ENCODE peak calls at places on chromosomes 2 and 18, in seven cellular contexts. N is transverse colon, A is spleen, U is mammary epithelial cell, C is AG10803, J is upper lobe of right lung, Y is heart left ventricle. O is an unnamed sample.
A peak's percentile ranks its signal among the peaks of the same experiment; 100 is the strongest.

GRCh38 chr2:98772531-98772930 is 41.6 kb upstream of the MGAT4A start:
- DNase-seq in N (no peak), A (no peak), U (no peak), C (peak; percentile 15), J (no peak), Y (no peak), O (no peak)

GRCh38 chr18:24446953-24447537 is 13.4 kb upstream of the HRH4 start:
- DNase-seq in N (no peak), A (no peak), U (no peak), C (no peak), J (no peak), Y (no peak), O (no peak)

GRCh38 chr2:70688427-70688826 is 79.6 kb downstream of the ADD2 start:
- DNase-seq in N (no peak), A (no peak), U (no peak), C (no peak), J (peak; percentile 9), Y (no peak), O (no peak)

GRCh38 chr18:63078471-63078870 is 241.1 kb downstream of the BCL2 start:
- DNase-seq in N (no peak), A (no peak), U (no peak), C (no peak), J (no peak), Y (no peak), O (no peak)

GRCh38 chr2:54722641-54723299 is 692 bp upstream of the EML6 start:
- DNase-seq in N (no peak), A (no peak), U (peak; percentile 41), C (peak; percentile 74), J (no peak), Y (no peak), O (no peak)

GRCh38 chr2:217622664-217623063 is 380.1 kb downstream of the TNS1 start:
- DNase-seq in N (no peak), A (no peak), U (no peak), C (no peak), J (no peak), Y (peak; percentile 38), O (no peak)

GRCh38 chr2:9757430-9758287 is 85.6 kb upstream of the TAF1B start:
- DNase-seq in N (no peak), A (no peak), U (no peak), C (peak; percentile 54), J (peak; percentile 64), Y (peak; percentile 78), O (peak; percentile 32)

GRCh38 chr2:58042486-58042970 is 4.1 kb upstream of the VRK2 start:
- DNase-seq in N (no peak), A (no peak), U (peak; percentile 86), C (peak; percentile 67), J (no peak), Y (no peak), O (no peak)

GRCh38 chr2:1696472-1696871 is 47.8 kb downstream of the PXDN start:
- DNase-seq in N (no peak), A (no peak), U (no peak), C (no peak), J (no peak), Y (no peak), O (no peak)

GRCh38 chr18:74290831-74291770 is 662 bp downstream of the CYB5A start:
- DNase-seq in N (peak; percentile 65), A (peak; percentile 89), U (peak; percentile 65), C (no peak), J (peak; percentile 88), Y (peak; percentile 51), O (peak; percentile 87)

GRCh38 chr2:226410212-226410611 is 389.4 kb downstream of the IRS1 start:
- DNase-seq in N (no peak), A (no peak), U (no peak), C (no peak), J (no peak), Y (no peak), O (no peak)

GRCh38 chr2:28818053-28818452 is 7.4 kb downstream of the SPDYA start:
- DNase-seq in N (no peak), A (no peak), U (no peak), C (no peak), J (no peak), Y (no peak), O (no peak)

GRCh38 chr2:236545814-236546480 is 23.7 kb upstream of the ACKR3 start:
- DNase-seq in N (no peak), A (no peak), U (no peak), C (no peak), J (no peak), Y (no peak), O (no peak)

GRCh38 chr18:56891870-56892269 is 240.7 kb downstream of the WDR7 start:
- DNase-seq in N (no peak), A (no peak), U (no peak), C (no peak), J (no peak), Y (no peak), O (no peak)

GRCh38 chr2:72629062-72629461 is 196.8 kb downstream of the EXOC6B start:
- DNase-seq in N (no peak), A (no peak), U (no peak), C (no peak), J (no peak), Y (no peak), O (no peak)

GRCh38 chr2:95276244-95276887 is 2.1 kb downstream of the PROM2 start:
- DNase-seq in N (no peak), A (peak; percentile 64), U (no peak), C (no peak), J (peak; percentile 48), Y (no peak), O (peak; percentile 1)

GRCh38 chr18:79801217-79801616 is 3.5 kb downstream of the KCNG2 start:
- DNase-seq in N (no peak), A (peak; percentile 47), U (no peak), C (no peak), J (peak; percentile 40), Y (peak; percentile 3), O (no peak)

GRCh38 chr18:78517328-78517727 is 462.3 kb upstream of the SALL3 start:
- DNase-seq in N (no peak), A (no peak), U (no peak), C (no peak), J (no peak), Y (no peak), O (no peak)

GRCh38 chr2:150484461-150484931 is 3.0 kb downstream of the RND3 start:
- DNase-seq in N (no peak), A (no peak), U (peak; percentile 51), C (peak; percentile 57), J (no peak), Y (peak; percentile 34), O (no peak)
- H3K4me3 ChIP-seq in N (peak overlapping the region; percentile 75), A (peak overlapping the region; percentile 47), U (peak overlapping the region; percentile 93), C (peak overlapping the region; percentile 95), J (peak overlapping the region; percentile 68), Y (peak overlapping the region; percentile 81), O (no peak overlapping the region)

GRCh38 chr2:109615637-109616144 is 1.5 kb downstream of the SOWAHC start:
- DNase-seq in N (peak; percentile 47), A (no peak), U (peak; percentile 34), C (no peak), J (no peak), Y (no peak), O (no peak)

GRCh38 chr2:109612991-109613921 is 510 bp downstream of the SEPTIN10 start:
- DNase-seq in N (peak; percentile 63), A (no peak), U (peak; percentile 59), C (peak; percentile 71), J (no peak), Y (peak; percentile 82), O (peak; percentile 44)

GRCh38 chr2:109616184-109616583 is 2.0 kb downstream of the SOWAHC start:
- DNase-seq in N (no peak), A (no peak), U (no peak), C (no peak), J (no peak), Y (no peak), O (no peak)

GRCh38 chr2:109614715-109615636 is 812 bp downstream of the SOWAHC start:
- DNase-seq in N (peak; percentile 31), A (peak; percentile 84), U (peak; percentile 37), C (no peak), J (peak; percentile 77), Y (peak; percentile 39), O (peak; percentile 28)

DNA sequence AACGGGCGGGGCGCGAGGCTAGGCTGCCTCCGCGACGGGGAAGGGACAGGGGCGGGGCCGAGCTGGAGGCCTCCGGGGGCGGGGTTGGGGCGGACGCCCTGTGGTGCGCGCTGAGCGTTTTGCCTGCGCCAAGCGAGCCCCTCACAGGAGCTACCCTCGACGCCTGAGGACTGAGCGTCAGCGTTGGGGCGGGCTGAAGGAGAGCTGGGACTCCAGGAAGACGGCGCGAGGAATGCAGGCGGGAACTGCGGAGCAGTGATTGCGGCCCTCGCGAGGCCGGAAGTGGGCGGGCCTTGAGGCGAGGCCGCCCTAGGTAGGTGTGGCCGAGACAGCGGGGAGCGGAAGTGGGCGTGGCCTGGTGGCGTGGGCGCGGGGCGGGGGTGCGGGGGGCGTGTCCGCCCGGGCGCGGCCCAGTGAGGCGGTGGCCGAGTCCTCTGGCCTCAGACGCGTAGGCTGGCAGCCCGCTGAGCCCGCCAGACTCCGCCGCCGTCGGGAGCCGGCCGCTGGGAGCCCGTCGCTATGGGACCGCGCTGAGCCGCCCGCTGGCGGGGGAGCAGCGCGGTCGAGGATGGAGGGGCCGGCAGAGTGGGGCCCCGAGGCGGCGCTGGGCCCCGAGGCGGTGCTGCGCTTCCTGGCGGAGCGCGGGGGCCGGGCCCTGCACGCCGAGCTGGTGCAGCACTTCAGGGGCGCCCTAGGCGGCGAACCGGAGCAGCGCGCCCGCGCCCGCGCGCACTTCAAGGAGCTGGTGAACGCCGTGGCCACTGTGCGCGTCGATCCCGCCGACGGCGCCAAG is at the start of the genes SEPTIN10 and SOWAHC:
- DNase-seq in N (peak; percentile 96), A (peak; percentile 95), U (peak; percentile 99), C (peak; percentile 100), J (peak; percentile 99), Y (peak; percentile 98), O (peak; percentile 94)
- H3K4me3 ChIP-seq in N (peak within 1 kb of the TSS; percentile 77), A (peak within 1 kb of the TSS; percentile 52), U (peak within 1 kb of the TSS; percentile 99), C (peak within 1 kb of the TSS; percentile 84), J (peak within 1 kb of the TSS; percentile 62), Y (peak within 1 kb of the TSS; percentile 71), O (peak within 1 kb of the TSS; percentile 66)

DNA sequence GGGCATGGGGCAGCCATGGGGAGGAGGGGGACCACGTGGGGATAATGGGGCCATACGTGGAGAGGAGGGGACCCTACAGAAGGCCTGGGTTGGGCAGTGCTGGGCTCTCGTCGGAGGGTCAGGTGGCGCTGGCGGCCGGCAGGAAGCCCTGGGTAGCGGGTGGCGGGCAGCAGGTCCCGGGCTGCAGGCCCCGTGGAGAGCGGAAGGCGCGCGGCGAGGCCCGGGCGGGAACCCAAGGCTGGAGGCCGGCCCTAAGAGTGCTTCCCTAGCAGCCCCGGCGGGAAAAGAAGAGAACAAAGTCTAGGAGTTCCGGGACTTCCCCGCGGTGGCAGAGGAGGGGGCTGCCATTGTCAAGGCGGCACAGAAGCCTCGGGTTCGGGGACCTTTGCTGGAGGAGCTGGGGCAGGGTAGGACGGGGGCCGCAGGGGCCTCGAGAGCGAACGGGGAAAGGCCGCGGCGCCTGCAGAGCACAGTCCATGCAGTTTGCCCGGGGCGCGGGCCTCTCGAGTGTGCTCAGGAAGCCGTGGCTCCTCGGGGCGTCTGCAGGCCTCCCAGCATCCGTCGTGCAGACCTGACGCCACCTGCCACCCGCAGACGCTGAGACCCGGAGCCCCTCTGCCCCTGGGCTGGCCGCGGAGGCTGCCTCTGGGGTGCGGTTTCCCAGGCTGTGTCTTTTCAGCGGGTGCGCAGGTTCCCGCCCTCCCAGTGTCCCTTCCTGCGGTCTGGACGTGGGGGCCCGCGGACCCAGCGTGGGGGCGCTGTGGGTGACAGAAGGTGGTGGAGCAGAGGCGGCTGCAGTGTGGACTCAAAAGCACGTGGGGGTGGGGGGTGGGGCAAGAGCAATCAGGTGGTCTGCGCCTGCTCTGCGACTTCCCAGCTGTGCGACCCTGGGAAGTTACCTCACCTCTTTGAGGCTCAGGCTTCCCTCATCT is 19.4 kb upstream of the NCL start:
- DNase-seq in N (peak; percentile 12), A (peak; percentile 88), U (no peak), C (peak; percentile 22), J (peak; percentile 69), Y (peak; percentile 57), O (no peak)
- H3K4me3 ChIP-seq in N (peak overlapping the region; percentile 42), A (peak overlapping the region; percentile 49), U (peak overlapping the region; percentile 28), C (peak overlapping the region; percentile 55), J (peak overlapping the region; percentile 65), Y (peak overlapping the region; percentile 65), O (no peak overlapping the region)

GRCh38 chr18:12721495-12722275 is 18.8 kb downstream of the PSMG2 start:
- DNase-seq in N (no peak), A (no peak), U (no peak), C (no peak), J (no peak), Y (no peak), O (no peak)
- H3K4me3 ChIP-seq in N (no peak overlapping the region), A (no peak overlapping the region), U (no peak overlapping the region), C (no peak overlapping the region), J (no peak overlapping the region), Y (no peak overlapping the region), O (no peak overlapping the region)

O was measured in body of pancreas.